ENCODE peak calls at places on chromosome 14, in six cellular contexts. D, R, X, G, A and I are unnamed samples.
A peak's percentile ranks its signal among the peaks of the same experiment; 100 is the strongest.

GRCh38 chr14:96581026-96581425 is 78.8 kb downstream of the PAPOLA start:
- DNase-seq in D (no peak), R (no peak), X (no peak), G (no peak), A (no peak), I (no peak)

GRCh38 chr14:37145395-37145794 is 27.0 kb downstream of the SLC25A21 start:
- DNase-seq in D (peak; percentile 21), R (no peak), X (no peak), G (no peak), A (no peak), I (no peak)

GRCh38 chr14:59044707-59045106 is 143.8 kb upstream of the DAAM1 start:
- DNase-seq in D (no peak), R (no peak), X (no peak), G (no peak), A (no peak), I (no peak)

GRCh38 chr14:60905930-60906329 is 74.9 kb downstream of the TRMT5 start:
- DNase-seq in D (no peak), R (no peak), X (no peak), G (no peak), A (no peak), I (no peak)

GRCh38 chr14:101449114-101449513 is 112.2 kb upstream of the DIO3 start:
- DNase-seq in D (no peak), R (no peak), X (no peak), G (no peak), A (no peak), I (no peak)

GRCh38 chr14:69152181-69152943 is 557 bp downstream of the DCAF5 start:
- DNase-seq in D (no peak), R (no peak), X (peak; percentile 10), G (no peak), A (peak; percentile 52), I (no peak)

GRCh38 chr14:23366163-23366921 is 1.4 kb upstream of the EFS start:
- DNase-seq in D (peak; percentile 38), R (peak; percentile 44), X (peak; percentile 42), G (peak; percentile 24), A (peak; percentile 49), I (peak; percentile 23)

GRCh38 chr14:28902930-28903329 is 136.3 kb downstream of the FOXG1 start:
- DNase-seq in D (no peak), R (no peak), X (no peak), G (no peak), A (no peak), I (no peak)

GRCh38 chr14:54226103-54226502 is 170.7 kb upstream of the CDKN3 start:
- DNase-seq in D (no peak), R (no peak), X (no peak), G (no peak), A (no peak), I (no peak)

GRCh38 chr14:39859314-39859713 is 427.1 kb upstream of the FBXO33 start:
- DNase-seq in D (no peak), R (no peak), X (no peak), G (no peak), A (no peak), I (no peak)
- TF ChIP-seq CTCF in D (no peak), R (no peak), X (no peak), G (no peak), A (no peak), I (no peak)

DNA sequence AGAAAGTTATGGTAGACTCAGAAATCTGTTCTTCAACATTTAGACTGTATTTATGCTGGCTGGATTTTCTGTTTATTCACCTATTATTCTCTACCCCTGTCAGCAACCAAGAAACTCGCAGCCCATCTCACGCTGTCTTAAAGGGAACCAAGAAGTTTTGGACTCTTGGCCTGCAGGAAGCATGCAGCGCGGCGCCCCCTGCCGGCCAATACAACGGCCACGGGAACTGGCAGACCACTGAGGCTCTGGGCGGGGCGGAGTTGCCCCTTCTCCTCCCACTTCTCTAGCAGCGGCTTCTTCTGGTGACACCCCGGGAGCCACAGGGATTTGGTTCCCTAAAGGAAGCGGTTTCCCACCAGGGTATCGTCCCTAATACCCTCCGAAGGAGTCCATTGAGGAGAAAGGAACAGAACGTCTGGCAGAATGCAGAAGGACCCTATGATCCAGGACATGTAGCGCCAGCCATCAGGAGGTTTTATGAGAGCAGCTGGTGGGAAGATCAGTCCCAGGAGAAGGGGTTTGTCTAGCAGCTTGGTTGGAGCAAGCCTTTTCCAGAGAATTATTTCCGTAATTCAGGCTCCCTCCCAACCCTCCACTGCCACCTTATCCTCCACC is 21.0 kb upstream of the RNASE2 start:
- DNase-seq in D (no peak), R (no peak), X (peak; percentile 8), G (no peak), A (no peak), I (no peak)
- TF ChIP-seq CTCF in D (peak; percentile 85), R (peak; percentile 46), X (no peak), G (peak; percentile 43), A (peak; percentile 54), I (peak; percentile 45)

DNA sequence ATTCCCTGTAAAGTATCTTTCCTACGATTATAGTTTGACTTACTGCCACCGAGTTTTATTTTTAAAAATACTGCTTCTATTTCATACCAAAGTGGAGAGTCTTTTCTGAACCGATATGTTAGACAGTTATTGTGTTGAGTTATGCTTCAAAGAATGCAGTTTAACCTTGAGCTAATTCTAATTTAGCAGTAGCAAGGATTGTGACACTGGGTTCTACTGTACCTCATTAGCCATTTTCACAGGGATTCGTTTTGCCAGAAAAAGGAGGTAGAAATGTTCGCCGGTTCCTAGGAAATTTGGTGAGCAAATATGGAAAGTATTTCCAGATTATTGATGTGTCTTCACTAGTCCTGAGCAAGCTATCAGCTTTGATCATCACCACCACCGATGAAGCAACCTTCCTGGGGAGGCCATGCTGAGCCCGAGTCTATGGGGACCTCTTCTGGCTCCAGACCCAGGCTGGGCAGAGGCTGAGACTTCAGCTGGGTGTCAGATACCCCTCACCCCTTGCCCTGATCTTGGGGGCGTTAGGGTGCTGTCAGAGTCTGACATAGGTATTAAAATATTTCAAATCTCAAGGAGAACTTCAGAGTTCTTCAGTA is 13.6 kb downstream of the GLRX5 start:
- DNase-seq in D (no peak), R (no peak), X (no peak), G (no peak), A (no peak), I (no peak)
- TF ChIP-seq CTCF in D (no peak), R (no peak), X (no peak), G (no peak), A (no peak), I (no peak)

GRCh38 chr14:62689741-62690140 is 355.5 kb downstream of the KCNH5 start:
- DNase-seq in D (no peak), R (no peak), X (no peak), G (no peak), A (no peak), I (no peak)

GRCh38 chr14:62691613-62692489 is 353.4 kb downstream of the KCNH5 start:
- DNase-seq in D (no peak), R (no peak), X (no peak), G (peak; percentile 88), A (peak; percentile 94), I (peak; percentile 87)

GRCh38 chr14:62692490-62693106 is 352.7 kb downstream of the KCNH5 start:
- DNase-seq in D (no peak), R (no peak), X (no peak), G (no peak), A (peak; percentile 72), I (peak; percentile 13)

GRCh38 chr14:62682208-62682607 is 363.1 kb downstream of the KCNH5 start:
- DNase-seq in D (no peak), R (no peak), X (no peak), G (no peak), A (no peak), I (no peak)

GRCh38 chr14:62687818-62688217 is 357.4 kb downstream of the KCNH5 start:
- DNase-seq in D (no peak), R (no peak), X (no peak), G (no peak), A (no peak), I (no peak)
- TF ChIP-seq CTCF in D (no peak), R (no peak), X (no peak), G (no peak), A (no peak), I (no peak)

GRCh38 chr14:24996930-24997329 is 53.0 kb downstream of the STXBP6 start:
- DNase-seq in D (no peak), R (no peak), X (no peak), G (no peak), A (no peak), I (no peak)
- TF ChIP-seq CTCF in D (no peak), R (no peak), X (no peak), G (no peak), A (no peak), I (no peak)

DNA sequence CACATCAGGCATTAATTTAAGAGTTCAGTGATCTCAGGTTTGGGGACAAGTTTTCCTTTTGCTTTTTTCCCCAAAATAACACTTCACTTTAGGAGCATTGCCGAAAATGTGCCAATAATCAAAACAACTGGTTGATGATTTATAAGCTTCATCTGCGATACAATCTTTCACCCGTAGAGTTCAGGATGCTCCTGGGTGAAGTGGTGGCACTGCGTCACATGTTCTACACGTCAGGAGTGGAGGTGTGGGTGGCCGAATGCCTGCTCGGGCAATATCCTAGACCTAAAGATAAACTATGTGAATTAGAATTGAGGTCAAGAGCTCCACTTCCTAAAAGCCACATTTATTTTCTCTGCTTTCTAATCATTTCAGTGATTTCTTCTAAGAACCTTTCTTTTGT is 70.9 kb upstream of the DICER1 start:
- DNase-seq in D (no peak), R (no peak), X (no peak), G (no peak), A (no peak), I (no peak)
- TF ChIP-seq CTCF in D (no peak), R (no peak), X (no peak), G (no peak), A (no peak), I (no peak)

GRCh38 chr14:99116741-99117295 is 155.2 kb downstream of the BCL11B start:
- DNase-seq in D (no peak), R (no peak), X (no peak), G (no peak), A (no peak), I (no peak)
- TF ChIP-seq CTCF in D (no peak), R (no peak), X (no peak), G (no peak), A (no peak), I (no peak)